ENCODE peak calls at places on chromosome 2, in eight cellular contexts. One of them, this sample, is unnamed. For H3K4me1, the result is how much of the 10 kb centered on the place peaks cover.

GRCh38 chr2:15762449-15762848 is 170.8 kb downstream of the DDX1 start:
- DNase-seq in cardiac muscle cell: no peak
- DNase-seq in K562: no peak
- DNase-seq in A549: no peak
- DNase-seq in neuronal stem cell: no peak
- DNase-seq in sigmoid colon: no peak
- DNase-seq in mesendoderm: no peak
- DNase-seq in CD4-positive, CD25-positive, alpha-beta regulatory T cell: no peak
- DNase-seq in this sample: no peak

GRCh38 chr2:26455037-26455800 is 22.7 kb downstream of the OTOF start:
- DNase-seq in cardiac muscle cell: no peak
- DNase-seq in K562: no peak
- DNase-seq in A549: no peak
- DNase-seq in neuronal stem cell: no peak
- DNase-seq in sigmoid colon: peak
- DNase-seq in mesendoderm: no peak
- DNase-seq in CD4-positive, CD25-positive, alpha-beta regulatory T cell: no peak
- DNase-seq in this sample: peak

GRCh38 chr2:64692401-64692800 is 38.7 kb upstream of the SERTAD2 start:
- DNase-seq in cardiac muscle cell: peak
- DNase-seq in K562: peak
- DNase-seq in A549: no peak
- DNase-seq in neuronal stem cell: no peak
- DNase-seq in sigmoid colon: no peak
- DNase-seq in mesendoderm: no peak
- DNase-seq in CD4-positive, CD25-positive, alpha-beta regulatory T cell: no peak
- DNase-seq in this sample: no peak

GRCh38 chr2:30821960-30822359 is 14.7 kb upstream of the CAPN13 start:
- DNase-seq in cardiac muscle cell: no peak
- DNase-seq in K562: no peak
- DNase-seq in A549: no peak
- DNase-seq in neuronal stem cell: no peak
- DNase-seq in sigmoid colon: no peak
- DNase-seq in mesendoderm: no peak
- DNase-seq in CD4-positive, CD25-positive, alpha-beta regulatory T cell: no peak
- DNase-seq in this sample: no peak

GRCh38 chr2:52821631-52822030 is 946.0 kb upstream of the CHAC2 start:
- DNase-seq in cardiac muscle cell: peak
- DNase-seq in K562: no peak
- DNase-seq in A549: peak
- DNase-seq in neuronal stem cell: no peak
- DNase-seq in sigmoid colon: no peak
- DNase-seq in mesendoderm: peak
- DNase-seq in CD4-positive, CD25-positive, alpha-beta regulatory T cell: no peak
- DNase-seq in this sample: no peak

GRCh38 chr2:200077210-200077650 is 121.8 kb downstream of the MAIP1 start:
- DNase-seq in cardiac muscle cell: peak
- DNase-seq in K562: no peak
- DNase-seq in A549: peak
- DNase-seq in neuronal stem cell: no peak
- DNase-seq in sigmoid colon: no peak
- DNase-seq in mesendoderm: no peak
- DNase-seq in CD4-positive, CD25-positive, alpha-beta regulatory T cell: no peak
- DNase-seq in this sample: no peak

GRCh38 chr2:236872971-236873370 is 212.7 kb upstream of the COPS8 start:
- DNase-seq in cardiac muscle cell: no peak
- DNase-seq in K562: no peak
- DNase-seq in A549: no peak
- DNase-seq in neuronal stem cell: no peak
- DNase-seq in sigmoid colon: no peak
- DNase-seq in mesendoderm: no peak
- DNase-seq in CD4-positive, CD25-positive, alpha-beta regulatory T cell: no peak
- DNase-seq in this sample: no peak

GRCh38 chr2:161422812-161423211 is 6.7 kb downstream of the TBR1 start:
- DNase-seq in cardiac muscle cell: no peak
- DNase-seq in K562: no peak
- DNase-seq in A549: no peak
- DNase-seq in neuronal stem cell: peak
- DNase-seq in sigmoid colon: no peak
- DNase-seq in mesendoderm: peak
- DNase-seq in CD4-positive, CD25-positive, alpha-beta regulatory T cell: no peak
- DNase-seq in this sample: no peak

GRCh38 chr2:159290289-159290907 is 3.9 kb upstream of the WDSUB1 start:
- DNase-seq in cardiac muscle cell: peak
- DNase-seq in K562: peak
- DNase-seq in A549: peak
- DNase-seq in neuronal stem cell: no peak
- DNase-seq in sigmoid colon: no peak
- DNase-seq in mesendoderm: no peak
- DNase-seq in CD4-positive, CD25-positive, alpha-beta regulatory T cell: no peak
- DNase-seq in this sample: no peak

GRCh38 chr2:81976998-81977397 is 1672.4 kb upstream of the LRRTM1 start:
- DNase-seq in cardiac muscle cell: peak
- DNase-seq in K562: no peak
- DNase-seq in A549: no peak
- DNase-seq in neuronal stem cell: no peak
- DNase-seq in sigmoid colon: no peak
- DNase-seq in mesendoderm: no peak
- DNase-seq in CD4-positive, CD25-positive, alpha-beta regulatory T cell: no peak
- DNase-seq in this sample: no peak

GRCh38 chr2:129888896-129889295 is 90.6 kb upstream of the RAB6C start:
- DNase-seq in cardiac muscle cell: peak
- DNase-seq in K562: no peak
- DNase-seq in A549: no peak
- DNase-seq in neuronal stem cell: no peak
- DNase-seq in sigmoid colon: no peak
- DNase-seq in mesendoderm: peak
- DNase-seq in CD4-positive, CD25-positive, alpha-beta regulatory T cell: no peak
- DNase-seq in this sample: no peak

GRCh38 chr2:44348385-44348784 is 12.9 kb downstream of the PREPL start:
- DNase-seq in cardiac muscle cell: peak
- DNase-seq in K562: no peak
- DNase-seq in A549: no peak
- DNase-seq in neuronal stem cell: no peak
- DNase-seq in sigmoid colon: no peak
- DNase-seq in mesendoderm: no peak
- DNase-seq in CD4-positive, CD25-positive, alpha-beta regulatory T cell: no peak
- DNase-seq in this sample: no peak

GRCh38 chr2:10267036-10267435 is 35.7 kb upstream of the HPCAL1 start:
- DNase-seq in cardiac muscle cell: no peak
- DNase-seq in K562: no peak
- DNase-seq in A549: no peak
- DNase-seq in neuronal stem cell: no peak
- DNase-seq in sigmoid colon: peak
- DNase-seq in mesendoderm: no peak
- DNase-seq in CD4-positive, CD25-positive, alpha-beta regulatory T cell: no peak
- DNase-seq in this sample: no peak

GRCh38 chr2:233445152-233445830 is 91.0 kb downstream of the DGKD start:
- DNase-seq in cardiac muscle cell: no peak
- DNase-seq in K562: no peak
- DNase-seq in A549: no peak
- DNase-seq in neuronal stem cell: no peak
- DNase-seq in sigmoid colon: peak
- DNase-seq in mesendoderm: no peak
- DNase-seq in CD4-positive, CD25-positive, alpha-beta regulatory T cell: no peak
- DNase-seq in this sample: no peak

GRCh38 chr2:20153131-20153851 is 71.6 kb downstream of the SDC1 start:
- DNase-seq in cardiac muscle cell: no peak
- DNase-seq in K562: no peak
- DNase-seq in A549: no peak
- DNase-seq in neuronal stem cell: no peak
- DNase-seq in sigmoid colon: no peak
- DNase-seq in mesendoderm: no peak
- DNase-seq in CD4-positive, CD25-positive, alpha-beta regulatory T cell: no peak
- DNase-seq in this sample: no peak

GRCh38 chr2:14408695-14409094 is 223.8 kb upstream of the LRATD1 start:
- DNase-seq in cardiac muscle cell: no peak
- DNase-seq in K562: no peak
- DNase-seq in A549: no peak
- DNase-seq in neuronal stem cell: no peak
- DNase-seq in sigmoid colon: no peak
- DNase-seq in mesendoderm: no peak
- DNase-seq in CD4-positive, CD25-positive, alpha-beta regulatory T cell: no peak
- DNase-seq in this sample: no peak

GRCh38 chr2:119008108-119008507 is 66.1 kb downstream of the MARCO start:
- DNase-seq in cardiac muscle cell: peak
- DNase-seq in K562: peak
- DNase-seq in A549: peak
- DNase-seq in neuronal stem cell: no peak
- DNase-seq in sigmoid colon: no peak
- DNase-seq in mesendoderm: peak
- DNase-seq in CD4-positive, CD25-positive, alpha-beta regulatory T cell: no peak
- DNase-seq in this sample: no peak

GRCh38 chr2:217489145-217489960 is 513.4 kb downstream of the TNS1 start:
- DNase-seq in cardiac muscle cell: no peak
- DNase-seq in K562: no peak
- DNase-seq in A549: no peak
- DNase-seq in neuronal stem cell: no peak
- DNase-seq in sigmoid colon: no peak
- DNase-seq in mesendoderm: no peak
- DNase-seq in CD4-positive, CD25-positive, alpha-beta regulatory T cell: no peak
- DNase-seq in this sample: peak

GRCh38 chr2:210795506-210795905 is 239.1 kb downstream of the CPS1 start:
- DNase-seq in cardiac muscle cell: no peak
- DNase-seq in K562: no peak
- DNase-seq in A549: no peak
- DNase-seq in neuronal stem cell: peak
- DNase-seq in sigmoid colon: no peak
- DNase-seq in mesendoderm: no peak
- DNase-seq in CD4-positive, CD25-positive, alpha-beta regulatory T cell: no peak
- DNase-seq in this sample: no peak

GRCh38 chr2:108625828-108626195 is 91.5 kb downstream of the LIMS1 start:
- DNase-seq in cardiac muscle cell: no peak
- DNase-seq in K562: no peak
- DNase-seq in A549: no peak
- DNase-seq in neuronal stem cell: no peak
- DNase-seq in sigmoid colon: no peak
- DNase-seq in mesendoderm: no peak
- DNase-seq in CD4-positive, CD25-positive, alpha-beta regulatory T cell: no peak
- DNase-seq in this sample: no peak
- H3K4me1 ChIP-seq in cardiac muscle cell: under half
- H3K4me1 ChIP-seq in K562: under half
- H3K4me1 ChIP-seq in A549: under half
- H3K4me1 ChIP-seq in neuronal stem cell: under half
- H3K4me1 ChIP-seq in sigmoid colon: under half
- H3K4me1 ChIP-seq in mesendoderm: under half
- H3K4me1 ChIP-seq in CD4-positive, CD25-positive, alpha-beta regulatory T cell: half or more
- H3K4me1 ChIP-seq in this sample: under half

DNA sequence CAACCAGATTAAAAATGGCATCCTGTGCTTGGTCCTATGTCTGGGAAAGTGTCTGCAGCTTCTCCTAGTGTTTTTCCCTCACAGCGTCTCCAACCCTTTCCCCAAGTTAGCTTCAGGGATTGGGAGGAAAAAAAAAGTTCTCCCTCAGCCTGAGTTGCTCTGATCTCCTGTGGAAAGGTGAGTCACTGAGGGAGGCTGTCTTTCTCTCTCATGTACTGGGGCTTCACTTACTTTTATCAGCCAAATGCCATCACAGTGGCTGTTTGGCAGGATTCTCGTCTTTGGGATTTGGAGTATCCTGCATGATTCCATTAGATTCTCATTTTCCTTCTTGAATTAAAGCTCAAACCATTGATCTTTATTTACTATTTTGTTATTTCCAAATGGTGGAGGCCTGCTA is 18.1 kb downstream of the GTF2A1L start:
- DNase-seq in cardiac muscle cell: no peak
- DNase-seq in K562: no peak
- DNase-seq in A549: no peak
- DNase-seq in neuronal stem cell: no peak
- DNase-seq in sigmoid colon: no peak
- DNase-seq in mesendoderm: no peak
- DNase-seq in CD4-positive, CD25-positive, alpha-beta regulatory T cell: no peak
- DNase-seq in this sample: no peak
- H3K4me3 ChIP-seq in cardiac muscle cell: no peak
- H3K4me3 ChIP-seq in K562: no peak
- H3K4me3 ChIP-seq in A549: no peak
- H3K4me3 ChIP-seq in neuronal stem cell: no peak
- H3K4me3 ChIP-seq in sigmoid colon: no peak
- H3K4me3 ChIP-seq in mesendoderm: no peak
- H3K4me3 ChIP-seq in CD4-positive, CD25-positive, alpha-beta regulatory T cell: no peak
- H3K4me3 ChIP-seq in this sample: no peak

DNA sequence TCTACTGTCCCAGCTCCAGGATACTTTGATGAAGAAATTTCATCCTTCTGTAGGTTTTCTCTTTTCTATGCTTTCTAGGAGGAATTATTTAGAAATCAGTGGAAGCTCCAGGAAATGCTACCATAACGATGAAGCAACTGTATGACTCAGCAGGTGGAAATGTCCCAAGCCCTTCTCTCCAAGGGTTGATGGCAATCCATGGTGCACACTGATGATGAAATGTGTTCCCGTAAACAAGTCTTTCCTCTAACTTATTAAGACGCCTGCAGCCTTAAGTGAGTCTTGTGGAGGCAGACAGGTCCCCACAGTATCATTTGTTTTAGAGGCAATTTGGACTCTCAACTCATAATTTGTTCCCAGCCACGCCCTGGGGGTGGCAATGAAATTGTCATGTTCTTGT is 777.6 kb upstream of the SOX11 start:
- DNase-seq in cardiac muscle cell: peak
- DNase-seq in K562: no peak
- DNase-seq in A549: peak
- DNase-seq in neuronal stem cell: no peak
- DNase-seq in sigmoid colon: no peak
- DNase-seq in mesendoderm: peak
- DNase-seq in CD4-positive, CD25-positive, alpha-beta regulatory T cell: no peak
- DNase-seq in this sample: no peak
- H3K4me1 ChIP-seq in cardiac muscle cell: under half
- H3K4me1 ChIP-seq in K562: under half
- H3K4me1 ChIP-seq in A549: under half
- H3K4me1 ChIP-seq in neuronal stem cell: under half
- H3K4me1 ChIP-seq in sigmoid colon: under half
- H3K4me1 ChIP-seq in mesendoderm: under half
- H3K4me1 ChIP-seq in CD4-positive, CD25-positive, alpha-beta regulatory T cell: under half
- H3K4me1 ChIP-seq in this sample: under half

DNA sequence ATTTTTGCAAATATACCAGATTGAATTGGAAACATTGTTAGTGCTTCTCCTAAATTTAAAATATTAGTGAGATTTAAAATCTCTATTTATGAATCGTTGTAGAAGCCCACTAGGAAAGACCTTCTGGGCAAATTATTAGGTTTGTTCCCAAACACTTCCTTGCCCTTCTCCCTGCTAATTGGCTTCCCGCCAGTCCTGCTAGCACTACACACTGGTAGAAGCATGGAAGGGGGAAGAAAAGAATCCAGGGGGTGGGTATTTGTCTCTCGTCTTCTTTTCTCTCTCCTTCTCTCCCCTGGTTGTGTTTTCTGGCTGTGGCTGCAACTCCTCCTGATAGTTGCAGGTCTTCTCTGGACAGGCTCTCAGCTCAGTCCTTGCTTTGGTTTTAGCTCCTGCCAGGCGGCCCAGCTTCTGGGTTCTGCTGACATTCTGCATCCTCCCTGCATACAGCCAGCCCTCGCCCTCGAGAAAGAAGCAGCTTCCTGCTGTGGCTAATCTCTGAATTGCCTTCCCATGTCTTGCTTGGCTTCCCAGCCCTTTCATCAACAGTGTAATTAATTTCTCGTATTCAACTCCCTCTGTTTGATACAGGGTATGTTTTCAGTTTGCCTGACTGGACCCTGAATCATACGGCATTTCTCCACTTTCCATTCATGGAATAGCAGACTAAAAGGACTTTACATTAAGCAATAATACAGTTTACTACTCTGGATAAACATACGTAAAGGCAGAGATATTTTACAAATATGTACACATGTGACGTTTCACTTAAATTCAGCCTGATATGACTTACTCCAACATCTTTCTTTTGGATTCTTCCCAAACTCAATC is 6.9 kb upstream of the PARD3B start:
- DNase-seq in cardiac muscle cell: peak
- DNase-seq in K562: no peak
- DNase-seq in A549: no peak
- DNase-seq in neuronal stem cell: no peak
- DNase-seq in sigmoid colon: peak
- DNase-seq in mesendoderm: peak
- DNase-seq in CD4-positive, CD25-positive, alpha-beta regulatory T cell: no peak
- DNase-seq in this sample: peak
- H3K4me3 ChIP-seq in cardiac muscle cell: no peak
- H3K4me3 ChIP-seq in K562: no peak
- H3K4me3 ChIP-seq in A549: no peak
- H3K4me3 ChIP-seq in neuronal stem cell: no peak
- H3K4me3 ChIP-seq in sigmoid colon: no peak
- H3K4me3 ChIP-seq in mesendoderm: no peak
- H3K4me3 ChIP-seq in CD4-positive, CD25-positive, alpha-beta regulatory T cell: no peak
- H3K4me3 ChIP-seq in this sample: no peak